ENCODE peak calls at places on chromosome 3, in five cellular contexts. A, E, R, D and I are unnamed samples.

GRCh38 chr3:170465935-170466334 is 47.3 kb downstream of the CLDN11 start:
- DNase-seq in A (no peak), E (no peak), R (no peak), D (no peak), I (no peak)

GRCh38 chr3:155946178-155946577 is 75.7 kb downstream of the GMPS start:
- DNase-seq in A (no peak), E (no peak), R (no peak), D (peak; percentile 84), I (peak; percentile 90)

GRCh38 chr3:196667056-196667844 is 27.8 kb downstream of the NRROS start:
- DNase-seq in A (no peak), E (no peak), R (no peak), D (no peak), I (no peak)

GRCh38 chr3:45123841-45124269 is 22.3 kb downstream of the CDCP1 start:
- DNase-seq in A (peak; percentile 88), E (no peak), R (no peak), D (peak; percentile 84), I (peak; percentile 96)

GRCh38 chr3:53800041-53800440 is 46.2 kb downstream of the CHDH start:
- DNase-seq in A (no peak), E (no peak), R (no peak), D (no peak), I (no peak)

GRCh38 chr3:66038726-66039589 is at the start of gene MAGI1:
- DNase-seq in A (peak; percentile 88), E (peak; percentile 67), R (peak; percentile 17), D (peak; percentile 96), I (peak; percentile 94)

GRCh38 chr3:107227091-107227490 is 150.1 kb upstream of the CCDC54 start:
- DNase-seq in A (no peak), E (no peak), R (no peak), D (peak; percentile 42), I (peak; percentile 64)

GRCh38 chr3:128348805-128349531 is 117.7 kb downstream of the DNAJB8 start:
- DNase-seq in A (no peak), E (no peak), R (no peak), D (no peak), I (peak; percentile 8)

GRCh38 chr3:195752066-195752465 is 31.3 kb downstream of the MUC20 start:
- DNase-seq in A (no peak), E (no peak), R (no peak), D (no peak), I (no peak)

GRCh38 chr3:160001850-160002623 is 13.4 kb downstream of the IL12A start:
- DNase-seq in A (no peak), E (no peak), R (no peak), D (no peak), I (no peak)

GRCh38 chr3:112407888-112408702 is 75.1 kb downstream of the CD200 start:
- DNase-seq in A (no peak), E (no peak), R (no peak), D (no peak), I (no peak)

GRCh38 chr3:31420311-31420710 is 112.4 kb upstream of the STT3B start:
- DNase-seq in A (no peak), E (no peak), R (no peak), D (no peak), I (no peak)

GRCh38 chr3:188476930-188477329 is 323.0 kb downstream of the LPP start:
- DNase-seq in A (no peak), E (no peak), R (no peak), D (no peak), I (no peak)

GRCh38 chr3:152834354-152835310 is at the start of gene P2RY1:
- DNase-seq in A (peak; percentile 40), E (peak; percentile 20), R (no peak), D (peak; percentile 60), I (peak; percentile 32)

GRCh38 chr3:14490831-14491230 is 49.3 kb downstream of the GRIP2 start:
- DNase-seq in A (no peak), E (no peak), R (no peak), D (no peak), I (peak; percentile 18)

GRCh38 chr3:31106204-31106603 is 211.7 kb upstream of the GADL1 start:
- DNase-seq in A (no peak), E (peak; percentile 14), R (no peak), D (peak; percentile 59), I (peak; percentile 96)

GRCh38 chr3:14359348-14359747 is 43.1 kb upstream of the SLC6A6 start:
- DNase-seq in A (no peak), E (no peak), R (no peak), D (no peak), I (no peak)

GRCh38 chr3:102038477-102039142 is 189.3 kb downstream of the NFKBIZ start:
- DNase-seq in A (no peak), E (no peak), R (no peak), D (no peak), I (no peak)

GRCh38 chr3:32421991-32422859 is 30.6 kb downstream of the CMTM7 start:
- DNase-seq in A (peak; percentile 81), E (peak; percentile 84), R (no peak), D (peak; percentile 88), I (peak; percentile 75)

GRCh38 chr3:124201786-124202185 is 209.9 kb upstream of the ROPN1 start:
- DNase-seq in A (no peak), E (no peak), R (no peak), D (no peak), I (no peak)

GRCh38 chr3:69384379-69384778 is 1.5 kb downstream of the FRMD4B start:
- DNase-seq in A (no peak), E (no peak), R (no peak), D (no peak), I (no peak)
- H3K4me3 ChIP-seq in A (no peak overlapping the region), E (no peak overlapping the region), R (no peak overlapping the region), D (no peak overlapping the region), I (no peak overlapping the region)

GRCh38 chr3:148763921-148764320 is 63.7 kb upstream of the CPB1 start:
- DNase-seq in A (no peak), E (no peak), R (no peak), D (peak; percentile 4), I (no peak)
- TF ChIP-seq CTCF in A (peak; percentile 22), E (no peak), R (no peak), D (no peak), I (no peak)

GRCh38 chr3:113783980-113784379 is 37.1 kb downstream of the ATP6V1A start:
- DNase-seq in A (no peak), E (no peak), R (no peak), D (no peak), I (no peak)

GRCh38 chr3:113783463-113783862 is 36.6 kb downstream of the ATP6V1A start:
- DNase-seq in A (no peak), E (no peak), R (no peak), D (peak; percentile 98), I (peak; percentile 91)
- H3K4me3 ChIP-seq in A (no peak overlapping the region), E (no peak overlapping the region), R (no peak overlapping the region), D (no peak overlapping the region), I (no peak overlapping the region)

GRCh38 chr3:49910409-49911123 is 6.9 kb upstream of the MST1R start:
- DNase-seq in A (no peak), E (no peak), R (no peak), D (no peak), I (no peak)
- TF ChIP-seq CTCF in A (no peak), E (no peak), R (no peak), D (no peak), I (no peak)

GRCh38 chr3:134372405-134373277 is 1.6 kb downstream of the AMOTL2 start:
- DNase-seq in A (no peak), E (no peak), R (no peak), D (no peak), I (no peak)

GRCh38 chr3:134374791-134375541 is 719 bp upstream of the AMOTL2 start:
- DNase-seq in A (no peak), E (no peak), R (no peak), D (no peak), I (no peak)

GRCh38 chr3:134373278-134373941 is 837 bp downstream of the AMOTL2 start:
- DNase-seq in A (no peak), E (peak; percentile 82), R (peak; percentile 33), D (peak; percentile 93), I (peak; percentile 92)

GRCh38 chr3:134375542-134376384 is 1.5 kb upstream of the AMOTL2 start:
- DNase-seq in A (no peak), E (no peak), R (no peak), D (no peak), I (no peak)

GRCh38 chr3:134373942-134374790 is at the start of gene AMOTL2:
- DNase-seq in A (peak; percentile 87), E (peak; percentile 76), R (no peak), D (peak; percentile 93), I (peak; percentile 92)
- H3K4me3 ChIP-seq in A (peak within 1 kb of the TSS; percentile 92), E (peak within 1 kb of the TSS; percentile 78), R (peak within 1 kb of the TSS; percentile 49), D (peak within 1 kb of the TSS; percentile 98), I (peak within 1 kb of the TSS; percentile 88)

GRCh38 chr3:12303532-12303931 is 14.7 kb downstream of the PPARG start:
- DNase-seq in A (no peak), E (no peak), R (no peak), D (peak; percentile 92), I (peak; percentile 99)
- TF ChIP-seq CTCF in A (no peak), E (no peak), R (no peak), D (no peak), I (no peak)

GRCh38 chr3:28243424-28244106 is 2.1 kb downstream of the CMC1 start:
- DNase-seq in A (no peak), E (no peak), R (no peak), D (no peak), I (no peak)
- H3K4me3 ChIP-seq in A (no peak overlapping the region), E (no peak overlapping the region), R (no peak overlapping the region), D (no peak overlapping the region), I (no peak overlapping the region)

DNA sequence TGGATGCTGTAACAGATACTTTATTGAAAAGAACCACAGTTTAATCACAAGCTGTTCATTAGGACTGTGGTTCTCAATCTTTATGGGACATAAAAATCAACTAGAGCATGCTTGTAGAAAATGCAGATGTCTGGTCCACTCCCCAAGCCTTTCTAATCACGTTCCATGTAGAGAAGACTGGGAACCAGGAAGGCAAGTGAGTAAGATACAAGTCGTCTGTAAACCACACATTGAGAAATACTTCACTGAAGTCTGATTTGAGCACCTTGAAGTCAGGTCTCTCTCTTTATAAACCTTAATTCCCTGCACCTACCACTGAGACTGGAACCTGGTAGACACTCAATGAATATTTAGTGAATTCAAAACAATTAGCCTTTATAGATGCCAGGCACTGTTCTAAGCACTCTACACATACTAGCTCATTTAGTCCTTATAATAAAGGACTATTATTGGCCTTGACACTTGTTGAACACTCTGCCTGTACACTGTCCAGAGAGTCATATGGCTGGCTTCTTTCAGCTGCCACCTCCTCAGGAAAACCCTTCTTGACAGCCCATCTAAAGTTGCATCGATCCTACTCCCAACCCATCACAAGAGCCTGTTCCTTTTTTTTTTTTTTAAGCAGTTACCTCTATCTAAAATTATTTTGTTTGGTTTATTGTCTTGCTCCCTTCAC is 59.0 kb upstream of the CMSS1 start:
- DNase-seq in A (no peak), E (no peak), R (no peak), D (no peak), I (no peak)
- TF ChIP-seq CTCF in A (no peak), E (no peak), R (no peak), D (no peak), I (no peak)

GRCh38 chr3:142611206-142611605 is 15.0 kb downstream of the PLS1 start:
- DNase-seq in A (no peak), E (no peak), R (no peak), D (no peak), I (no peak)
- H3K4me3 ChIP-seq in A (no peak overlapping the region), E (no peak overlapping the region), R (no peak overlapping the region), D (no peak overlapping the region), I (no peak overlapping the region)